ENCODE peak calls at places on chromosomes 2 and 18, in eight cellular contexts. O, U, D, B, V, J, Z and L are unnamed samples.

GRCh38 chr2:86243950-86244733 is 44.9 kb downstream of the MRPL35 start:
- DNase-seq in O (peak), U (no peak), D (no peak), B (no peak), V (no peak), J (peak), Z (no peak), L (peak)

GRCh38 chr2:38484957-38485356 is 107.9 kb upstream of the ATL2 start:
- DNase-seq in O (no peak), U (no peak), D (no peak), B (no peak), V (no peak), J (no peak), Z (no peak), L (no peak)

GRCh38 chr2:101546376-101547058 is 71.6 kb upstream of the RFX8 start:
- DNase-seq in O (no peak), U (no peak), D (peak), B (no peak), V (no peak), J (no peak), Z (no peak), L (no peak)

GRCh38 chr2:95021015-95021399 is 4.5 kb upstream of the MAL start:
- DNase-seq in O (no peak), U (no peak), D (no peak), B (no peak), V (no peak), J (no peak), Z (no peak), L (no peak)

GRCh38 chr2:128631698-128632490 is 313.2 kb upstream of the HS6ST1 start:
- DNase-seq in O (no peak), U (no peak), D (no peak), B (no peak), V (peak), J (no peak), Z (no peak), L (no peak)

GRCh38 chr18:49751427-49752094 is 61.8 kb downstream of the ACAA2 start:
- DNase-seq in O (no peak), U (no peak), D (no peak), B (no peak), V (no peak), J (no peak), Z (no peak), L (no peak)

GRCh38 chr2:187644991-187645390 is 90.8 kb upstream of the TFPI start:
- DNase-seq in O (no peak), U (no peak), D (no peak), B (no peak), V (no peak), J (no peak), Z (no peak), L (no peak)

GRCh38 chr2:6202756-6203155 is 510.6 kb downstream of the SOX11 start:
- DNase-seq in O (no peak), U (no peak), D (no peak), B (no peak), V (no peak), J (no peak), Z (no peak), L (no peak)

GRCh38 chr2:231397011-231397927 is 1.8 kb downstream of the B3GNT7 start:
- DNase-seq in O (no peak), U (no peak), D (no peak), B (no peak), V (peak), J (no peak), Z (no peak), L (peak)

GRCh38 chr18:59833785-59834184 is 66.0 kb upstream of the PMAIP1 start:
- DNase-seq in O (no peak), U (no peak), D (no peak), B (no peak), V (no peak), J (no peak), Z (no peak), L (peak)

GRCh38 chr2:48912110-48912509 is 156.6 kb upstream of the LHCGR start:
- DNase-seq in O (no peak), U (no peak), D (no peak), B (no peak), V (peak), J (peak), Z (no peak), L (peak)

GRCh38 chr2:67649331-67650071 is 252.4 kb downstream of the ETAA1 start:
- DNase-seq in O (peak), U (peak), D (peak), B (no peak), V (no peak), J (no peak), Z (no peak), L (no peak)

GRCh38 chr2:96815326-96816126 is 542 bp upstream of the CNNM3 start:
- DNase-seq in O (no peak), U (peak), D (peak), B (no peak), V (peak), J (peak), Z (no peak), L (peak)

GRCh38 chr2:120576509-120577474 is 158.9 kb upstream of the GLI2 start:
- DNase-seq in O (peak), U (no peak), D (peak), B (no peak), V (peak), J (no peak), Z (no peak), L (no peak)

GRCh38 chr18:58579561-58580047 is 49.3 kb downstream of the ALPK2 start:
- DNase-seq in O (no peak), U (no peak), D (peak), B (peak), V (no peak), J (no peak), Z (no peak), L (no peak)

GRCh38 chr2:232286011-232286868 is 92.3 kb upstream of the ALPP start:
- DNase-seq in O (no peak), U (no peak), D (no peak), B (no peak), V (no peak), J (no peak), Z (no peak), L (no peak)